ENCODE peak calls at places on chromosomes 6 and 20, in five cellular contexts. Z, E, I, D and N are unnamed samples.

GRCh38 chr6:27503436-27504030 is 30.6 kb upstream of the ZNF184 start:
- DNase-seq in Z (peak), E (peak), I (peak), D (peak), N (peak)

GRCh38 chr6:70547313-70547712 is 19.4 kb upstream of the SDHAF4 start:
- DNase-seq in Z (no peak), E (peak), I (peak), D (no peak), N (no peak)

GRCh38 chr20:62675156-62675871 is 33.0 kb downstream of the SLCO4A1 start:
- DNase-seq in Z (no peak), E (no peak), I (peak), D (no peak), N (no peak)

GRCh38 chr6:1817033-1817761 is 207.5 kb downstream of the FOXC1 start:
- DNase-seq in Z (no peak), E (no peak), I (peak), D (no peak), N (no peak)

GRCh38 chr20:1491891-1492642 is 847 bp upstream of the SIRPB2 start:
- DNase-seq in Z (no peak), E (no peak), I (no peak), D (no peak), N (peak)

GRCh38 chr20:41671143-41671542 is 53.0 kb upstream of the CHD6 start:
- DNase-seq in Z (no peak), E (no peak), I (no peak), D (no peak), N (no peak)

GRCh38 chr6:24492475-24492874 is 2.3 kb upstream of the ALDH5A1 start:
- DNase-seq in Z (no peak), E (peak), I (peak), D (peak), N (no peak)

GRCh38 chr6:56947931-56948330 is 7.0 kb upstream of the BEND6 start:
- DNase-seq in Z (no peak), E (no peak), I (peak), D (no peak), N (no peak)

GRCh38 chr20:45704969-45705637 is at the start of gene WFDC10B:
- DNase-seq in Z (no peak), E (no peak), I (no peak), D (no peak), N (no peak)

GRCh38 chr6:40946738-40947301 is 92.2 kb downstream of the UNC5CL start:
- DNase-seq in Z (no peak), E (no peak), I (peak), D (no peak), N (no peak)

GRCh38 chr6:42970859-42971612 is 7.9 kb downstream of the PEX6 start:
- DNase-seq in Z (no peak), E (no peak), I (peak), D (peak), N (no peak)

GRCh38 chr6:116070990-116071389 is 10.3 kb upstream of the FRK start:
- DNase-seq in Z (no peak), E (no peak), I (no peak), D (no peak), N (no peak)

GRCh38 chr6:143097224-143097795 is 36.6 kb downstream of the AIG1 start:
- DNase-seq in Z (no peak), E (no peak), I (no peak), D (no peak), N (no peak)

GRCh38 chr6:106117579-106117978 is 31.4 kb downstream of the PRDM1 start:
- DNase-seq in Z (no peak), E (no peak), I (no peak), D (no peak), N (no peak)

GRCh38 chr6:14510038-14510437 is 392.5 kb downstream of the CD83 start:
- DNase-seq in Z (peak), E (no peak), I (no peak), D (peak), N (no peak)

GRCh38 chr20:25254986-25255680 is 7.2 kb downstream of the PYGB start:
- DNase-seq in Z (no peak), E (no peak), I (peak), D (no peak), N (no peak)

GRCh38 chr6:109892451-109893435 is 85.4 kb upstream of the GPR6 start:
- DNase-seq in Z (peak), E (no peak), I (no peak), D (no peak), N (no peak)

GRCh38 chr6:68572525-68572924 is 62.6 kb upstream of the ADGRB3 start:
- DNase-seq in Z (no peak), E (peak), I (peak), D (peak), N (no peak)

GRCh38 chr20:33673411-33674293 is 576 bp downstream of the NECAB3 start:
- DNase-seq in Z (no peak), E (no peak), I (peak), D (peak), N (no peak)

DNA sequence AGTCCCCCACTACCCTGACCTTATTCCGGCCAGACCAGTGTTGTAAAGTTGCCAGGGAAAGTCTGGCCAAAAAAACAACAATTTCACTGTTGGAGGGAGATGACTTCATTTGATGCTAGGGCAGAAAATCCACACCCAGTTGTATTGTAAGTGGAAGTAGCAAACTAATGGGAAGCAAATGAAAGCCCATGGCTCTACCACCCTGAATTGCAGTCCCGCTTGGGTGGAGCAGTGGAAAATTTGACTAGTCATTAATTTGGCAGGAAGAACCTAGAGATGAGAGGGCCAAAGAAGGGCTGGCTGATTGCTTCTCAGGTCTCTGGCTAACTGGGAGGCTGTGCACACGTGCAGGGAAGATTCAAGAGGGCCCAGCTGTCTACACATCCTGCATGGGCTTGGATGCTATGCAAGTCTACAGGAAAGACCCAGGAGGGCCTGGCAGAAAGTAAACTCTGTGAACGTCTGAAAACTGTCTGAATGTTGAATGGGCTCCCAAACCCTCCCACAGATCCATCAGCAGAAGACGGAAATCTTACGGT is 466.2 kb downstream of the TFAP2A start:
- DNase-seq in Z (no peak), E (no peak), I (peak), D (no peak), N (no peak)
- H3K9ac ChIP-seq in Z (no peak), E (no peak), I (no peak), D (no peak), N (no peak)

GRCh38 chr6:149846321-149846720 is 17.8 kb downstream of the LRP11 start:
- DNase-seq in Z (no peak), E (no peak), I (peak), D (peak), N (no peak)
- H3K27ac ChIP-seq in Z (peak), E (no peak), I (peak), D (no peak), N (no peak)

GRCh38 chr6:31158863-31159855 is 770 bp downstream of the TCF19 start:
- DNase-seq in Z (no peak), E (peak), I (peak), D (peak), N (no peak)

GRCh38 chr6:31157543-31158139 is at the start of gene CCHCR1:
- DNase-seq in Z (no peak), E (peak), I (peak), D (peak), N (no peak)

GRCh38 chr6:31154436-31154835 is 3.2 kb downstream of the CCHCR1 start:
- DNase-seq in Z (no peak), E (no peak), I (no peak), D (no peak), N (no peak)

GRCh38 chr6:31158140-31158862 is at the start of gene TCF19:
- DNase-seq in Z (peak), E (peak), I (peak), D (peak), N (peak)

DNA sequence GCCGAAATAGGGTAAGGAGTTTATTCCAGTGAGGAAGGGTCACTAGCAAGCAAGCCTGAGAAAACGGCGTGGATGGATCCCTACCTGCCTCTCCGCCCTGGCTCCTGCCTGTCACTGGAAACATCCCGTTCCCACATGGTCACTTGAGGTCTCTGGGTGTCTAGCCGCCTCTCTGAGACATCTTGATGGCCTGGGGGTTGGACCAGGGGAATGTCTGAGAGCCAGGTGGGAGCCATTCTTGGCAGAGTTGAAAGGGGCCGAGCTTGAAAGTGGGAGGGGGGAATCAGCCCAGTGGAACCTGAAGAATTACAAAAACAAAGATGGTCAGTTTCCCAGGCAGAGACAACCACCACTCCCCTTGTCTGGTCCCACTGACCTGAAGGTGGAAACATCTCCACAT is 955 bp downstream of the CCHCR1 start:
- DNase-seq in Z (no peak), E (no peak), I (no peak), D (no peak), N (no peak)
- H3K9ac ChIP-seq in Z (no peak), E (no peak), I (no peak), D (peak), N (peak)

DNA sequence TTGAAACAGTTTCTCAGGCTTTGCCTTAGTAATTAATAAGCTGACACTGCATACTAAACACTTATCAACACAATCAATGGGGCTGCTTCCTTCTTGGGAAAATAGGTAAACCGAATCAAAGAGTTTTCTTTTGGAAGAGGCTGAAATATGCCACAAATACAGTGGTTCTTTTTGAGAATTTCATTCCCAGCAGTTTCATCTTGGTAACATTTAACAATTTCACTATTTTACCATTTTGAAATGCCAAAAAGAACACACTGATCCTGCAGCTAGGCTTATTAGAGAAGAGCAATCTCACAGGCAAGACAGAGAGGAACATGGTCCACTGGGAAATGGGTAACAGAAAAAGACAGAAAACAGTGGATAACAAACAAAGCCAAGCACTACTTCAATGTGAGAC is 2.6 kb downstream of the CNR1 start:
- DNase-seq in Z (no peak), E (no peak), I (no peak), D (no peak), N (no peak)
- H3K27ac ChIP-seq in Z (no peak), E (no peak), I (no peak), D (no peak), N (no peak)

GRCh38 chr6:161635975-161636374 is 362.1 kb upstream of the AGPAT4 start:
- DNase-seq in Z (no peak), E (no peak), I (no peak), D (no peak), N (no peak)
- H3K9ac ChIP-seq in Z (no peak), E (no peak), I (no peak), D (no peak), N (no peak)

DNA sequence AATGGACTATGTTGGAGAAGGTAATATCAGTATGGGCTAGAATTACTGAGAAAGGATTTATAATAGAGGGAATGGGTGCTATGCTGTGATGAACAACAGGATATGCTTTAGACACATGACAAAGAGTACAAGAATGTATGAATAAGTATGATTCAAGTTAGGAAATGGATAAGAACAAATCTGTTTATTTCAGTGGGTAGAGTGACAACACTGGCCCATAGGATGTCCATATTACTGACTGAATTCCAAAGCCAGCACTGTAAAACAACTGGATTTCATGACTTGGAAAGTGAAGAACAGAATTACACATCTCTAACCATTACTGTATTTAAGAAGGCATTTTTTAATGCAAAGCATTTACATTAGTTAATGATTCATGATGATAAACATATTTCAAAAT is 35.9 kb downstream of the EPM2A start:
- DNase-seq in Z (no peak), E (no peak), I (peak), D (no peak), N (no peak)
- H3K27ac ChIP-seq in Z (no peak), E (no peak), I (peak), D (no peak), N (no peak)

GRCh38 chr6:111743859-111744692 is 129.2 kb downstream of the FYN start:
- DNase-seq in Z (no peak), E (no peak), I (peak), D (no peak), N (no peak)

GRCh38 chr6:111745186-111745585 is 128.1 kb downstream of the FYN start:
- DNase-seq in Z (no peak), E (no peak), I (no peak), D (no peak), N (no peak)

GRCh38 chr6:111745636-111746035 is 127.6 kb downstream of the FYN start:
- DNase-seq in Z (no peak), E (no peak), I (no peak), D (no peak), N (no peak)

GRCh38 chr6:111741177-111741952 is 131.9 kb downstream of the FYN start:
- DNase-seq in Z (no peak), E (no peak), I (no peak), D (no peak), N (no peak)

DNA sequence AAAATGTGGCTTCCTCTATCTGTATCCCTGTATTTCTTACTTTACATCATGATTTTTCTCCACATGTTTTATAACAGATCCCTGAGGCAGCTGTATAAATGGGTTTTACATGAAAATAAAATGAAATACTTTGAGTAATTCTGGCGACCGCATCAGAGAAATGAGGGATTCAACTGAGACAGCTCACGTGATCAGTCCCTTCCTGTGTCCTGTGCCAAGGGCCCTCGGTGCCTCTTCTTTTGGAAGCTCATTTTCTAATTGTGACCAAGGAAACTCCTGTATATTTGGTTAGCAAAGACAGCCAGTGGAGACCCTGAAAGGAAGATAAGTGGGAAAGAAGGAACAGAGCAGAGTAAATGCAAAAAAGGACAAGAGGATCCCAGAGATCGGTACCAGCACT is 129.9 kb downstream of the FYN start:
- DNase-seq in Z (no peak), E (no peak), I (no peak), D (no peak), N (no peak)
- H3K9ac ChIP-seq in Z (no peak), E (no peak), I (no peak), D (no peak), N (no peak)

DNA sequence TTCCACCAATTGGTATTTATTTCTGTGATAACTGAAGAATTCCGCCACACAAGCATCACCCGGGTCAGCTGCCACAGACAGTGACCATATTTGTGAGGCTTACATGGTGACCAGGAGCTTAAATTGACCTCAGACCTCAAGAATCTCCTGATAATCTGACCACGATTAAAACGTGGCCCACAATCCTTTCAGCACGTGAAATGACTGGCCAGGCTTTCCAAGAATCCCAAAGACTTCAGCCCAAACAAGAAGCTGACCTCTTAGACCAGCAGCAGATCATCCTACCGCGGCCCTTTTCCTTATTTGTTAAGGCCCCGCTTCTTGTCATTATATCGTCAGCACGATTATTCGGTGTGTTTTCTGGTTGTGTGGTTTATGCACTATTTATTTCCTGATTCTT is 45.6 kb upstream of the CD93 start:
- DNase-seq in Z (no peak), E (no peak), I (no peak), D (no peak), N (no peak)
- H3K27ac ChIP-seq in Z (no peak), E (no peak), I (no peak), D (peak), N (no peak)

GRCh38 chr20:8019178-8019997 is at the start of gene TMX4:
- DNase-seq in Z (peak), E (peak), I (peak), D (peak), N (no peak)

GRCh38 chr20:8021541-8022269 is 2.1 kb upstream of the TMX4 start:
- DNase-seq in Z (no peak), E (no peak), I (no peak), D (no peak), N (no peak)

GRCh38 chr20:8018928-8019177 is 708 bp downstream of the TMX4 start:
- DNase-seq in Z (no peak), E (no peak), I (no peak), D (no peak), N (no peak)

GRCh38 chr20:8019998-8020247 is 362 bp upstream of the TMX4 start:
- DNase-seq in Z (no peak), E (no peak), I (no peak), D (no peak), N (no peak)

GRCh38 chr20:8020314-8021079 is 936 bp upstream of the TMX4 start:
- DNase-seq in Z (no peak), E (no peak), I (no peak), D (no peak), N (no peak)
- H3K9ac ChIP-seq in Z (no peak), E (no peak), I (peak), D (no peak), N (no peak)